ENCODE peak calls at places on chromosome 18, in seven cellular contexts. S is Peyer's patch, Q is H54, R is IMR-90, D is body of pancreas, A is ovary, M is tibial nerve. I is an unnamed sample.

GRCh38 chr18:34223893-34224422 is 755 bp downstream of the NOL4 start:
- DNase-seq in S (no peak), Q (no peak), R (no peak), D (no peak), A (no peak), M (no peak), I (no peak)

GRCh38 chr18:12067671-12068070 is 26.0 kb upstream of the ANKRD62 start:
- DNase-seq in S (no peak), Q (no peak), R (no peak), D (no peak), A (no peak), M (no peak), I (no peak)

GRCh38 chr18:59249186-59249774 is 24.0 kb downstream of the RAX start:
- DNase-seq in S (no peak), Q (peak), R (peak), D (peak), A (no peak), M (no peak), I (no peak)

GRCh38 chr18:71068338-71068737 is 779.5 kb downstream of the SOCS6 start:
- DNase-seq in S (no peak), Q (no peak), R (no peak), D (no peak), A (no peak), M (no peak), I (no peak)

GRCh38 chr18:70319185-70319584 is 30.3 kb downstream of the SOCS6 start:
- DNase-seq in S (no peak), Q (no peak), R (no peak), D (no peak), A (no peak), M (no peak), I (no peak)

GRCh38 chr18:8766576-8767253 is 61.4 kb downstream of the MTCL1 start:
- DNase-seq in S (no peak), Q (no peak), R (no peak), D (no peak), A (no peak), M (no peak), I (no peak)

GRCh38 chr18:29012874-29013273 is 835.9 kb upstream of the CDH2 start:
- DNase-seq in S (no peak), Q (no peak), R (no peak), D (no peak), A (no peak), M (no peak), I (no peak)

GRCh38 chr18:24011095-24011917 is 3.2 kb upstream of the TTC39C start:
- DNase-seq in S (no peak), Q (no peak), R (no peak), D (no peak), A (no peak), M (no peak), I (no peak)

GRCh38 chr18:9851511-9851910 is 34.3 kb upstream of the TXNDC2 start:
- DNase-seq in S (no peak), Q (no peak), R (no peak), D (no peak), A (no peak), M (no peak), I (no peak)

GRCh38 chr18:78765142-78765541 is 214.5 kb upstream of the SALL3 start:
- DNase-seq in S (no peak), Q (no peak), R (no peak), D (no peak), A (no peak), M (no peak), I (no peak)

GRCh38 chr18:36702398-36703010 is 126.3 kb downstream of the TPGS2 start:
- DNase-seq in S (no peak), Q (no peak), R (no peak), D (no peak), A (no peak), M (no peak), I (no peak)

GRCh38 chr18:47549141-47549540 is 297.7 kb upstream of the SKOR2 start:
- DNase-seq in S (no peak), Q (no peak), R (no peak), D (no peak), A (no peak), M (no peak), I (no peak)

GRCh38 chr18:60684843-60685513 is 312.4 kb upstream of the MC4R start:
- DNase-seq in S (no peak), Q (no peak), R (peak), D (no peak), A (no peak), M (no peak), I (no peak)

GRCh38 chr18:77131100-77131651 is 1.4 kb downstream of the MBP start:
- DNase-seq in S (peak), Q (no peak), R (no peak), D (no peak), A (no peak), M (no peak), I (peak)

GRCh38 chr18:55369346-55369745 is 218.6 kb downstream of the TCF4 start:
- DNase-seq in S (no peak), Q (no peak), R (no peak), D (no peak), A (no peak), M (no peak), I (no peak)

GRCh38 chr18:70276416-70277145 is 12.3 kb upstream of the SOCS6 start:
- DNase-seq in S (no peak), Q (no peak), R (no peak), D (no peak), A (no peak), M (no peak), I (no peak)

GRCh38 chr18:11268691-11269686 is 119.6 kb upstream of the PIEZO2 start:
- DNase-seq in S (no peak), Q (no peak), R (peak), D (no peak), A (no peak), M (no peak), I (no peak)

GRCh38 chr18:74252032-74252380 is 39.8 kb downstream of the CYB5A start:
- DNase-seq in S (no peak), Q (no peak), R (peak), D (no peak), A (peak), M (no peak), I (no peak)

GRCh38 chr18:54148151-54148550 is 76.3 kb downstream of the MBD2 start:
- DNase-seq in S (no peak), Q (no peak), R (no peak), D (no peak), A (no peak), M (no peak), I (no peak)

GRCh38 chr18:76328145-76328544 is 166.9 kb downstream of the ZNF516 start:
- DNase-seq in S (no peak), Q (no peak), R (no peak), D (no peak), A (no peak), M (no peak), I (no peak)

GRCh38 chr18:23967321-23968089 is 47.0 kb upstream of the TTC39C start:
- DNase-seq in S (peak), Q (no peak), R (no peak), D (no peak), A (no peak), M (no peak), I (no peak)

GRCh38 chr18:35311506-35311905 is 21.5 kb upstream of the ZSCAN30 start:
- DNase-seq in S (no peak), Q (no peak), R (peak), D (no peak), A (no peak), M (no peak), I (no peak)

GRCh38 chr18:25923193-25923592 is 167.2 kb downstream of the SS18 start:
- DNase-seq in S (no peak), Q (no peak), R (no peak), D (no peak), A (no peak), M (no peak), I (no peak)

GRCh38 chr18:37476182-37476581 is 89.4 kb downstream of the CELF4 start:
- DNase-seq in S (no peak), Q (no peak), R (peak), D (peak), A (peak), M (no peak), I (no peak)

DNA sequence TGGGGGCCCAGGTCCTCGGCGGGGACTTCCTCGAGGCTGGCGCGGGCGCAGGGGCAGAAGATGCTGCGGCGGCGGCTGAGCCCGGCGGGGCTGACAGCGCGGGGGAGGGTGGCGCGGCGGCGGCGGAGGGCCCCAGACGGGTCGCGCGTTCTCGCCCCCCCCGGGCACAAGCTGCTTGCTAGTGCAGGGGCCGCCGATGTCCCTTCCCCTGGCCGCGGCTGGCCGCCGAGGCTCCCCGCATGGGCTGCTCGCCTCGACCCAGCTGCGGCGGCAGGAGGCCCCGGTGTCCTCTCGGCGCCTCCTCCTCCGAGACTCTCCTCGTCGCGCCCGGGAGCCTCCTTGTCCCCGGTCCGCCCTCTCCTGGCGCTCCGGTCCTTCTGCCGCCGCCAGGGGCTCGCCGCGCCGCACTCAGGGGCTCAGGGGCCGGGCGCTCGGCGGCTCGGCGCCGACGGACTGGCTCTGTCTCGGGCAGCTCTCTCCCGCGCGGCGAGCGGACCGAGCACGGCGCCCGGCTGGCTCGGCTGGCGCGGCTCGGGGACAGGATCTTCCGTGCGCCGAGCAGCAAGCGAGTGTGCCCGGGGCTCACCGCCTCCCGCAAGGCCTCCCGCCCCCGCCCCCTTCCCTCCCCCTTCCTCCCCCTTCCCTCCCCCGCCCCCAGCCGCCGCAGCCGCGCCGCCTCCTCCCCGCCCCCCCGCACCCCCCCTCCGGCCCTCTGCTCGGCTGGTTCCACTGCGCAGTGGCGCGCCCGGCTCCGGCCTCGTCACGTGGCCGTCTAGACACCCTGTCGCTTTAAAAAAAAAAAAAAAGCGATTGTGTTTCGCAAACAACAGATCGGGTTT is 902 bp upstream of the SMAD7 start:
- DNase-seq in S (peak), Q (peak), R (peak), D (peak), A (peak), M (peak), I (peak)
- TF ChIP-seq POLR2A in S (peak), Q (peak), R (peak), D (peak), A (peak), M (peak), I (peak)

GRCh38 chr18:576924-577323 is 3.3 kb upstream of the CETN1 start:
- DNase-seq in S (no peak), Q (no peak), R (no peak), D (no peak), A (no peak), M (no peak), I (no peak)

GRCh38 chr18:573385-573784 is 6.8 kb upstream of the CETN1 start:
- DNase-seq in S (no peak), Q (no peak), R (no peak), D (no peak), A (no peak), M (no peak), I (no peak)

GRCh38 chr18:577606-578005 is 2.6 kb upstream of the CETN1 start:
- DNase-seq in S (no peak), Q (no peak), R (no peak), D (no peak), A (no peak), M (no peak), I (no peak)

GRCh38 chr18:572499-573289 is 7.5 kb upstream of the CETN1 start:
- DNase-seq in S (no peak), Q (no peak), R (no peak), D (no peak), A (no peak), M (no peak), I (no peak)

DNA sequence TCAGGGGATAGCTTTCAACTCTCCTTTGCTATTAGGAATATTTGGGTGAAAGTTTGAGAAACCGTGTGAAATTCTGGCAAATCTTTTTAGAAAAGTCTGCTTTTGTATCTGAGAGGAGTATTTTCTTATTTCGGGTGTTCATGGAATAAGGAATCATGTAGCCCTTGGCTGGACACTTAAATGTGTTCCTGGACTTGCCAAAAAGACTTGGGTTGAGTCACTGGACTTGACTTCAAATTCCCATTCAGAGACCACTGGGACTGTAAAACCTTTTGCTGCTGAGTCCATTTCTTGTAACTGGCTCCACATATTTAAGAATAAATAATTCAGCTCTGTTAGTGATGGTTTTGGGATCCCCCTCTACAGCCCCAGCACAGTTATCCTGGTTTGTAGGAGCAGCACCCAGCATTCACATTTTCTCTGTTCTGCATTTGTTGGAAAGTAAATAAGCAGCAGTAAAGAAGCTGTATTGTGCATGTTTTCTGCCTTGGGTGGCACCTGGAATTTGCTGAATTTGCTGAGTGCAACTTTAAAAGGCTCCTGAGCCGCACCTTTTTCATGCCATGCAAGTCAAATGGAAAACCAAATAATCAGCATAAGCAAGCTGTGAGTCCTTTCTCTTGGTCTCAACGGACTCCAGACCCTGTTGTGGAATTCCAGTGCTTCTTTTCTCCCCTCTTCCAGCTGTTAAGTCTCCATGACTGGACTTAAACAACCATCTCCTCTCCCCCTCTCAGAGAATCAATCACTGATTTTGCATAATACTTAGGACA is 5.5 kb upstream of the CETN1 start:
- DNase-seq in S (no peak), Q (no peak), R (no peak), D (no peak), A (no peak), M (no peak), I (no peak)
- TF ChIP-seq POLR2A in S (no peak), Q (no peak), R (no peak), D (no peak), A (no peak), M (no peak), I (no peak)

DNA sequence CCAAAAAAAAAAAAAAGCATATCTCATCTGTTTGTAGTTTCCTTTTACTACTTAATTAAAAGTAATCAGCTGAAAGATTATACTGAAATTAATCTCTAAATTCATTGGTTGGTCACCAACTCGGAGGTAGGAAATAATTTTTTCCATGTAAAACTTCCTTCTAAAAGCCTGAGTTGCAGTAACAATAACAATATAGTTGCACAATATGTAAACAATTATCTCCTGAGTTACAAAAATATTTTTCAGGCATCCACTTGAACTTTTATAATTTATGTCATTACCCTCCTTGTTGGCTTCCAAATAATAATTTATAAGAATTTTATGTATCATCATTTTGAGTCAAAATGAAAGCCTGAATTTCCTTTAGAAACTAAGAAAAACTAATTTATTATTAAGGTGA is 53.1 kb upstream of the ROCK1 start:
- DNase-seq in S (no peak), Q (no peak), R (no peak), D (no peak), A (no peak), M (no peak), I (no peak)
- TF ChIP-seq POLR2A in S (no peak), Q (no peak), R (no peak), D (no peak), A (no peak), M (no peak), I (no peak)

DNA sequence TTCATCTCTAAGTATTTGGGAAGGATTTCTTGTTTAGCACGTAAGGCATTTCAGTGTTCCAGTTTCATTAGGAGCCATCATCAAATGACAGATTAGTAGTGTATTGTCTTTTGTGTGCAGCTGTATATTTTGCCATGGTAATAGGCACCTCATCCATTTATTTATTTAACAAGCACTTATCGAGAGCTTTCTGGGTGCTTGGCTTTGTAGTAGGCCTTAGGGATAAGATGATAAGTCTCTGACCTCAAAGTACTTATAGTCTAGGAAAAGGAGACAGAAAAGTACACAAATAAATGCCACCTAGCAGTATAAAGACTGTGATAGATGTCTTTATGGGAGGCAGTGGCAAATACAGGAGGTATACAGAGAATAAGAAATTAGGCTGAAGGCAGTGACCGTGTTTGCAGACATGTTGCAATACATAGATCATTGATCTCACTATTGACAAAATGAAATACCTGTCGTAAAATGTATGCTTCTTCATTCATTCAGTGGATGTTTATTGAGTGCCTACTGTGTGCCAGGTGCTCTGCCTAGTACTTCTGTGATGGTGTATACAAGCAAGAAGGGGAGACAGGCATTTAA is 265.9 kb downstream of the SETBP1 start:
- DNase-seq in S (no peak), Q (no peak), R (no peak), D (no peak), A (no peak), M (no peak), I (no peak)
- TF ChIP-seq POLR2A in S (no peak), Q (no peak), R (no peak), D (no peak), A (no peak), M (no peak), I (no peak)

GRCh38 chr18:27135504-27136207 is 49.5 kb downstream of the CHST9 start:
- DNase-seq in S (no peak), Q (no peak), R (no peak), D (no peak), A (no peak), M (no peak), I (no peak)

GRCh38 chr18:27141876-27142275 is 43.2 kb downstream of the CHST9 start:
- DNase-seq in S (no peak), Q (no peak), R (no peak), D (no peak), A (no peak), M (no peak), I (no peak)

GRCh38 chr18:27136208-27136535 is 48.9 kb downstream of the CHST9 start:
- DNase-seq in S (no peak), Q (peak), R (no peak), D (no peak), A (no peak), M (no peak), I (no peak)
- TF ChIP-seq POLR2A in S (no peak), Q (no peak), R (no peak), D (no peak), A (no peak), M (no peak), I (no peak)

DNA sequence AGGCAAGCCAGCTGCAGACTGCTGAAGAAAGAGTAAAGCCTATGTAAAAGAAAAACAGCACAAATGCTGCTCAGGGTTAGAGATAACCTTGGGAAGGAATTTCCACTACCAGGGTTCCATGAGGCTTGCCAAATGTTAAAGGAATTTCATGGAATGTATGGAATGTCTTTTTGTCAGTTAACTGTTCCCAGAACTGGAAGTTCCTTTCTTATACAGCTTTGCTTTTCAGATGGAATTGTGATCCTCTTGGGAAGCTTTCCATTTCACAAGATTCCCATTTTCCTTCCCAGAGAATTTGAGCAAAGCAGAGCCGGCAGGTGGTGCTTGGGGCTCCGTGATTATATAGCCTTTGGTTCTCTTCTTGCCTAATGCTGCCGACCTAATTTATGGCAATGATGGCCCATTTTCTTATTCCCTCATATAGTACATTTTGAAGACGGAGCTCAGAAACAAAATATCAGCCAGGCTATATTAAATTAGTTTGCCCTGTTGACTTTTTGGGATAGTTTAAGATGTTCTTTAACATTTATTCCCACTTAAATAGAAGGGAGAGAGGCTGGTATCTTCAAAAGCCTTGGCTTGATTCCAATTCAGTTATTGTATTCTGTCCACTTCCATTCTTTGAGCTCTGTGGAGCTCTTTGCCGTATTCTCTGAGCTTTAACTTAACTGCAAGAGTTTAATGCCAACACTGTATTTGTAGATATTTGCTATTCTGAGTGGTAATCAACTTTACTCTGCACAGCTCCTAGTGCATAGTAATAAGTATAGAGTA is 162.3 kb downstream of the PHLPP1 start:
- DNase-seq in S (no peak), Q (peak), R (peak), D (no peak), A (no peak), M (no peak), I (no peak)
- TF ChIP-seq POLR2A in S (no peak), Q (no peak), R (no peak), D (no peak), A (no peak), M (no peak), I (no peak)